ENCODE peak calls at places on chromosome 18, in seven cellular contexts. M is PC-9, J is WTC11, A is SK-N-SH, K is left ventricle myocardium inferior, D is AG10803, B is choroid plexus epithelial cell. E is an unnamed sample.

GRCh38 chr18:46518438-46518837 is 138.6 kb downstream of the LOXHD1 start:
- DNase-seq in M (no peak), J (peak), A (peak), K (peak), D (no peak), B (no peak), E (no peak)

GRCh38 chr18:524496-524895 is 24.0 kb upstream of the COLEC12 start:
- DNase-seq in M (no peak), J (no peak), A (no peak), K (no peak), D (peak), B (peak), E (no peak)

GRCh38 chr18:961644-962355 is 57.1 kb downstream of the ADCYAP1 start:
- DNase-seq in M (no peak), J (peak), A (peak), K (peak), D (peak), B (peak), E (no peak)

GRCh38 chr18:1965016-1965415 is 606.3 kb downstream of the METTL4 start:
- DNase-seq in M (no peak), J (no peak), A (no peak), K (no peak), D (no peak), B (no peak), E (no peak)

GRCh38 chr18:69946608-69947155 is 991 bp downstream of the CD226 start:
- DNase-seq in M (no peak), J (no peak), A (no peak), K (no peak), D (no peak), B (no peak), E (no peak)

GRCh38 chr18:55998071-55998522 is 410.1 kb upstream of the TCF4 start:
- DNase-seq in M (peak), J (no peak), A (peak), K (no peak), D (peak), B (peak), E (no peak)

GRCh38 chr18:57154389-57154788 is 7.5 kb downstream of the BOD1L2 start:
- DNase-seq in M (no peak), J (no peak), A (no peak), K (no peak), D (no peak), B (no peak), E (no peak)

GRCh38 chr18:76568726-76569125 is 73.7 kb upstream of the ZNF516 start:
- DNase-seq in M (no peak), J (no peak), A (no peak), K (no peak), D (no peak), B (peak), E (no peak)

GRCh38 chr18:13225261-13225660 is 6.7 kb downstream of the LDLRAD4 start:
- DNase-seq in M (no peak), J (no peak), A (no peak), K (no peak), D (no peak), B (no peak), E (no peak)

GRCh38 chr18:42030586-42031182 is 75.7 kb downstream of the PIK3C3 start:
- DNase-seq in M (no peak), J (peak), A (peak), K (no peak), D (peak), B (peak), E (no peak)

GRCh38 chr18:13611058-13611615 is 115.2 kb downstream of the FAM210A start:
- DNase-seq in M (no peak), J (no peak), A (peak), K (peak), D (peak), B (peak), E (no peak)

GRCh38 chr18:62345909-62346308 is 20.8 kb downstream of the TNFRSF11A start:
- DNase-seq in M (no peak), J (no peak), A (no peak), K (no peak), D (no peak), B (no peak), E (no peak)

GRCh38 chr18:23673725-23674124 is 11.0 kb upstream of the ANKRD29 start:
- DNase-seq in M (no peak), J (no peak), A (no peak), K (no peak), D (no peak), B (no peak), E (no peak)

GRCh38 chr18:3115430-3116025 is 102.6 kb upstream of the LPIN2 start:
- DNase-seq in M (peak), J (no peak), A (no peak), K (no peak), D (no peak), B (no peak), E (no peak)

GRCh38 chr18:54958711-54959625 is at the start of gene CCDC68:
- DNase-seq in M (peak), J (peak), A (no peak), K (peak), D (no peak), B (peak), E (no peak)

GRCh38 chr18:48838166-48838775 is 112.5 kb downstream of the SMAD7 start:
- DNase-seq in M (no peak), J (no peak), A (no peak), K (no peak), D (no peak), B (no peak), E (no peak)

GRCh38 chr18:75208055-75208835 is 694 bp downstream of the PTGR3 start:
- DNase-seq in M (peak), J (peak), A (peak), K (peak), D (peak), B (peak), E (no peak)

GRCh38 chr18:9818423-9818734 is 67.4 kb upstream of the TXNDC2 start:
- DNase-seq in M (no peak), J (no peak), A (no peak), K (no peak), D (no peak), B (no peak), E (no peak)

GRCh38 chr18:80202264-80202998 is 44.9 kb downstream of the PARD6G start:
- DNase-seq in M (no peak), J (no peak), A (no peak), K (no peak), D (no peak), B (no peak), E (no peak)

GRCh38 chr18:62164296-62164695 is 22.6 kb downstream of the PIGN start:
- DNase-seq in M (no peak), J (no peak), A (no peak), K (no peak), D (no peak), B (no peak), E (no peak)

GRCh38 chr18:54946149-54946581 is 13.1 kb downstream of the CCDC68 start:
- DNase-seq in M (peak), J (no peak), A (no peak), K (peak), D (no peak), B (peak), E (no peak)

GRCh38 chr18:3594760-3595241 is 144.8 kb downstream of the TGIF1 start:
- DNase-seq in M (peak), J (no peak), A (no peak), K (peak), D (peak), B (peak), E (no peak)

GRCh38 chr18:55402731-55403405 is 185.1 kb downstream of the TCF4 start:
- DNase-seq in M (no peak), J (no peak), A (no peak), K (no peak), D (no peak), B (peak), E (no peak)

GRCh38 chr18:3898866-3899613 is 449.1 kb downstream of the TGIF1 start:
- DNase-seq in M (no peak), J (no peak), A (no peak), K (no peak), D (no peak), B (no peak), E (no peak)

GRCh38 chr18:39946623-39947061 is 2008.4 kb upstream of the PIK3C3 start:
- DNase-seq in M (peak), J (no peak), A (no peak), K (no peak), D (peak), B (peak), E (no peak)

GRCh38 chr18:2686349-2686968 is 30.9 kb downstream of the SMCHD1 start:
- DNase-seq in M (no peak), J (no peak), A (no peak), K (no peak), D (no peak), B (no peak), E (no peak)

GRCh38 chr18:22177496-22177866 is 8.1 kb downstream of the GATA6 start:
- DNase-seq in M (no peak), J (no peak), A (no peak), K (no peak), D (no peak), B (no peak), E (no peak)

GRCh38 chr18:8798996-8799395 is 93.6 kb downstream of the MTCL1 start:
- DNase-seq in M (no peak), J (no peak), A (peak), K (no peak), D (peak), B (no peak), E (no peak)

GRCh38 chr18:76412818-76413565 is 82.0 kb downstream of the ZNF516 start:
- DNase-seq in M (no peak), J (no peak), A (no peak), K (no peak), D (peak), B (peak), E (no peak)

GRCh38 chr18:32368170-32368569 is 102.5 kb downstream of the GAREM1 start:
- DNase-seq in M (peak), J (no peak), A (no peak), K (no peak), D (peak), B (no peak), E (no peak)

GRCh38 chr18:35432565-35433001 is 55.4 kb upstream of the ZNF396 start:
- DNase-seq in M (no peak), J (no peak), A (no peak), K (no peak), D (peak), B (peak), E (no peak)

GRCh38 chr18:35435420-35435819 is 58.3 kb upstream of the ZNF396 start:
- DNase-seq in M (no peak), J (no peak), A (no peak), K (no peak), D (no peak), B (no peak), E (no peak)

GRCh38 chr18:35436076-35436649 is 59.0 kb upstream of the ZNF396 start:
- DNase-seq in M (peak), J (no peak), A (no peak), K (no peak), D (no peak), B (peak), E (no peak)

GRCh38 chr18:35430721-35431441 is 53.7 kb upstream of the ZNF396 start:
- DNase-seq in M (no peak), J (no peak), A (no peak), K (no peak), D (no peak), B (no peak), E (no peak)
- TF ChIP-seq CTCF in M (no peak), J (no peak), A (no peak), K (no peak), D (no peak), B (no peak), E (no peak)

GRCh38 chr18:36188912-36189311 is 1.6 kb downstream of the MOCOS start:
- DNase-seq in M (peak), J (no peak), A (no peak), K (no peak), D (no peak), B (no peak), E (no peak)
- TF ChIP-seq CTCF in M (no peak), J (no peak), A (no peak), K (no peak), D (no peak), B (no peak), E (no peak)

GRCh38 chr18:27235218-27235870 is 50.2 kb upstream of the CHST9 start:
- DNase-seq in M (no peak), J (no peak), A (no peak), K (no peak), D (no peak), B (no peak), E (no peak)
- TF ChIP-seq CTCF in M (no peak), J (no peak), A (no peak), K (no peak), D (no peak), B (no peak), E (no peak)

GRCh38 chr18:28189400-28190239 is 12.7 kb upstream of the CDH2 start:
- DNase-seq in M (no peak), J (peak), A (peak), K (no peak), D (peak), B (peak), E (no peak)
- TF ChIP-seq CTCF in M (peak), J (peak), A (peak), K (peak), D (peak), B (peak), E (peak)

GRCh38 chr18:59055345-59056032 is 84.2 kb upstream of the SEC11C start:
- DNase-seq in M (no peak), J (peak), A (no peak), K (no peak), D (no peak), B (peak), E (no peak)
- TF ChIP-seq CTCF in M (no peak), J (peak), A (peak), K (peak), D (peak), B (peak), E (no peak)

E was measured in progenitor cell of endocrine pancreas.